ENCODE peak calls at places on chromosomes 12 and 14, in eight cellular contexts. O is fibroblast of lung, G is omental fat pad, Z is body of pancreas, V is stomach, C is stromal cell of bone marrow, U is choroid plexus epithelial cell, J is NCI-H2081. F is an unnamed sample.

GRCh38 chr12:623172-623864 is 39.9 kb downstream of the NINJ2 start:
- DNase-seq in O (no peak), G (no peak), Z (no peak), V (no peak), C (no peak), U (no peak), J (no peak), F (no peak)

GRCh38 chr14:24885410-24885913 is 164.5 kb downstream of the STXBP6 start:
- DNase-seq in O (no peak), G (no peak), Z (no peak), V (no peak), C (no peak), U (no peak), J (no peak), F (peak)

GRCh38 chr14:56119221-56119967 is 1.2 kb downstream of the PELI2 start:
- DNase-seq in O (peak), G (no peak), Z (peak), V (peak), C (no peak), U (peak), J (no peak), F (peak)

GRCh38 chr12:50677858-50678257 is 86.0 kb upstream of the ATF1 start:
- DNase-seq in O (peak), G (no peak), Z (peak), V (no peak), C (peak), U (no peak), J (no peak), F (no peak)

GRCh38 chr14:63287661-63288483 is 30.9 kb downstream of the GPHB5 start:
- DNase-seq in O (peak), G (no peak), Z (no peak), V (no peak), C (no peak), U (peak), J (no peak), F (no peak)

GRCh38 chr12:121911824-121912585 is 6.4 kb upstream of the CFAP251 start:
- DNase-seq in O (no peak), G (no peak), Z (no peak), V (no peak), C (no peak), U (no peak), J (no peak), F (no peak)

GRCh38 chr12:2336409-2336829 is 283.6 kb downstream of the CACNA1C start:
- DNase-seq in O (peak), G (no peak), Z (peak), V (no peak), C (peak), U (peak), J (no peak), F (no peak)

GRCh38 chr14:68309631-68310030 is 483.2 kb downstream of the ZFP36L1 start:
- DNase-seq in O (no peak), G (no peak), Z (peak), V (no peak), C (no peak), U (no peak), J (peak), F (no peak)

GRCh38 chr14:105444859-105445258 is 25.2 kb downstream of the MTA1 start:
- DNase-seq in O (no peak), G (no peak), Z (no peak), V (no peak), C (no peak), U (no peak), J (no peak), F (no peak)

GRCh38 chr14:20434701-20435453 is 1.1 kb downstream of the KLHL33 start:
- DNase-seq in O (peak), G (no peak), Z (peak), V (no peak), C (no peak), U (peak), J (no peak), F (peak)

GRCh38 chr12:124754949-124755800 is 108.5 kb downstream of the SCARB1 start:
- DNase-seq in O (peak), G (peak), Z (peak), V (peak), C (no peak), U (peak), J (peak), F (peak)

GRCh38 chr14:65933400-65934068 is 521.0 kb downstream of the FUT8 start:
- DNase-seq in O (no peak), G (no peak), Z (peak), V (no peak), C (no peak), U (no peak), J (no peak), F (no peak)

GRCh38 chr12:28568083-28568482 is 377.8 kb downstream of the CCDC91 start:
- DNase-seq in O (peak), G (no peak), Z (peak), V (peak), C (peak), U (peak), J (no peak), F (no peak)

GRCh38 chr14:61320806-61321384 is 484 bp upstream of the PRKCH start:
- DNase-seq in O (no peak), G (no peak), Z (no peak), V (no peak), C (no peak), U (no peak), J (no peak), F (no peak)

GRCh38 chr14:95784137-95784536 is 70.2 kb upstream of the TCL1A start:
- DNase-seq in O (peak), G (no peak), Z (peak), V (no peak), C (peak), U (peak), J (no peak), F (no peak)

GRCh38 chr12:92562063-92562734 is 140.6 kb upstream of the PLEKHG7 start:
- DNase-seq in O (no peak), G (no peak), Z (no peak), V (no peak), C (no peak), U (peak), J (no peak), F (no peak)

GRCh38 chr12:22276313-22276712 is 58.2 kb downstream of the ST8SIA1 start:
- DNase-seq in O (no peak), G (no peak), Z (no peak), V (no peak), C (no peak), U (no peak), J (no peak), F (no peak)

GRCh38 chr14:96105921-96106441 is 66.8 kb downstream of the C14orf132 start:
- DNase-seq in O (peak), G (no peak), Z (peak), V (peak), C (no peak), U (no peak), J (no peak), F (no peak)

GRCh38 chr14:35337557-35338255 is 45.5 kb downstream of the PSMA6 start:
- DNase-seq in O (no peak), G (no peak), Z (no peak), V (no peak), C (no peak), U (no peak), J (no peak), F (no peak)

GRCh38 chr12:48197549-48197966 is 5.5 kb downstream of the OR10AD1 start:
- DNase-seq in O (no peak), G (no peak), Z (peak), V (no peak), C (peak), U (peak), J (no peak), F (no peak)

GRCh38 chr12:124323771-124324530 is 29.1 kb downstream of the RFLNA start:
- DNase-seq in O (peak), G (no peak), Z (no peak), V (no peak), C (no peak), U (no peak), J (no peak), F (no peak)

GRCh38 chr14:105532735-105533141 is 6.4 kb downstream of the TMEM121 start:
- DNase-seq in O (peak), G (no peak), Z (no peak), V (no peak), C (no peak), U (peak), J (no peak), F (no peak)

GRCh38 chr12:122726056-122726558 is 4.5 kb downstream of the HCAR1 start:
- DNase-seq in O (peak), G (no peak), Z (no peak), V (peak), C (no peak), U (peak), J (no peak), F (no peak)

GRCh38 chr12:112361271-112361670 is 21.0 kb downstream of the HECTD4 start:
- DNase-seq in O (no peak), G (no peak), Z (no peak), V (no peak), C (no peak), U (no peak), J (no peak), F (no peak)

GRCh38 chr12:111211910-111212757 is 156.8 kb downstream of the PHETA1 start:
- DNase-seq in O (no peak), G (no peak), Z (no peak), V (no peak), C (no peak), U (peak), J (no peak), F (no peak)

GRCh38 chr12:39300799-39301198 is 142.1 kb downstream of the KIF21A start:
- DNase-seq in O (peak), G (no peak), Z (no peak), V (no peak), C (peak), U (no peak), J (no peak), F (no peak)

GRCh38 chr12:13195848-13196301 is 651 bp upstream of the EMP1 start:
- DNase-seq in O (peak), G (no peak), Z (no peak), V (no peak), C (no peak), U (peak), J (no peak), F (no peak)

GRCh38 chr14:37081856-37082255 is 90.5 kb downstream of the SLC25A21 start:
- DNase-seq in O (no peak), G (no peak), Z (no peak), V (no peak), C (no peak), U (no peak), J (no peak), F (no peak)

GRCh38 chr14:79967001-79967400 is 244.3 kb downstream of the DIO2 start:
- DNase-seq in O (peak), G (no peak), Z (no peak), V (no peak), C (peak), U (peak), J (no peak), F (no peak)

GRCh38 chr12:53754633-53755261 is 3.0 kb upstream of the CISTR start:
- DNase-seq in O (peak), G (no peak), Z (no peak), V (peak), C (no peak), U (peak), J (no peak), F (no peak)

GRCh38 chr12:6904280-6905276 is at the start of gene LRRC23:
- DNase-seq in O (peak), G (peak), Z (peak), V (peak), C (peak), U (peak), J (peak), F (peak)

F was measured in hippocampal formation.